ENCODE peak calls at places on chromosomes 13 and 19, in eight cellular contexts. One of them, this sample, is unnamed.

GRCh38 chr13:74556002-74556551 is 421.9 kb upstream of the KLF12 start:
- DNase-seq in lung: no peak
- DNase-seq in SHP77: no peak
- DNase-seq in breast epithelium: no peak
- DNase-seq in renal cortical epithelial cell: no peak
- DNase-seq in Calu3: no peak
- DNase-seq in thoracic aorta: no peak
- DNase-seq in pons: no peak
- DNase-seq in this sample: no peak

GRCh38 chr13:71149498-71150363 is 717.3 kb downstream of the DACH1 start:
- DNase-seq in lung: no peak
- DNase-seq in SHP77: peak; percentile 35
- DNase-seq in breast epithelium: no peak
- DNase-seq in renal cortical epithelial cell: no peak
- DNase-seq in Calu3: peak; percentile 4
- DNase-seq in thoracic aorta: no peak
- DNase-seq in pons: no peak
- DNase-seq in this sample: no peak

GRCh38 chr13:99991013-99991805 is 9.6 kb downstream of the ZIC2 start:
- DNase-seq in lung: no peak
- DNase-seq in SHP77: no peak
- DNase-seq in breast epithelium: no peak
- DNase-seq in renal cortical epithelial cell: no peak
- DNase-seq in Calu3: no peak
- DNase-seq in thoracic aorta: no peak
- DNase-seq in pons: no peak
- DNase-seq in this sample: peak; percentile 38

GRCh38 chr19:7888145-7888825 is at the start of gene LRRC8E:
- DNase-seq in lung: peak; percentile 61
- DNase-seq in SHP77: no peak
- DNase-seq in breast epithelium: no peak
- DNase-seq in renal cortical epithelial cell: peak; percentile 42
- DNase-seq in Calu3: peak; percentile 87
- DNase-seq in thoracic aorta: no peak
- DNase-seq in pons: no peak
- DNase-seq in this sample: no peak

GRCh38 chr19:41994521-41994971 is 516 bp upstream of the ATP1A3 start:
- DNase-seq in lung: no peak
- DNase-seq in SHP77: no peak
- DNase-seq in breast epithelium: no peak
- DNase-seq in renal cortical epithelial cell: no peak
- DNase-seq in Calu3: no peak
- DNase-seq in thoracic aorta: no peak
- DNase-seq in pons: no peak
- DNase-seq in this sample: no peak

GRCh38 chr19:17743874-17744273 is 7.4 kb upstream of the FCHO1 start:
- DNase-seq in lung: no peak
- DNase-seq in SHP77: no peak
- DNase-seq in breast epithelium: no peak
- DNase-seq in renal cortical epithelial cell: peak; percentile 79
- DNase-seq in Calu3: no peak
- DNase-seq in thoracic aorta: no peak
- DNase-seq in pons: no peak
- DNase-seq in this sample: no peak

GRCh38 chr13:47908200-47908902 is 92.7 kb downstream of the SUCLA2 start:
- DNase-seq in lung: no peak
- DNase-seq in SHP77: no peak
- DNase-seq in breast epithelium: no peak
- DNase-seq in renal cortical epithelial cell: peak; percentile 57
- DNase-seq in Calu3: no peak
- DNase-seq in thoracic aorta: no peak
- DNase-seq in pons: no peak
- DNase-seq in this sample: no peak

GRCh38 chr13:43475135-43475534 is 311.6 kb downstream of the ENOX1 start:
- DNase-seq in lung: no peak
- DNase-seq in SHP77: no peak
- DNase-seq in breast epithelium: no peak
- DNase-seq in renal cortical epithelial cell: no peak
- DNase-seq in Calu3: no peak
- DNase-seq in thoracic aorta: no peak
- DNase-seq in pons: no peak
- DNase-seq in this sample: no peak

GRCh38 chr19:50248413-50248812 is 45.0 kb downstream of the MYH14 start:
- DNase-seq in lung: no peak
- DNase-seq in SHP77: no peak
- DNase-seq in breast epithelium: no peak
- DNase-seq in renal cortical epithelial cell: no peak
- DNase-seq in Calu3: no peak
- DNase-seq in thoracic aorta: no peak
- DNase-seq in pons: no peak
- DNase-seq in this sample: no peak

GRCh38 chr13:20231839-20232555 is at the start of gene GJB6:
- DNase-seq in lung: no peak
- DNase-seq in SHP77: no peak
- DNase-seq in breast epithelium: no peak
- DNase-seq in renal cortical epithelial cell: no peak
- DNase-seq in Calu3: peak; percentile 39
- DNase-seq in thoracic aorta: no peak
- DNase-seq in pons: no peak
- DNase-seq in this sample: no peak

GRCh38 chr19:16200038-16200775 is 2.5 kb downstream of the AP1M1 start:
- DNase-seq in lung: peak; percentile 69
- DNase-seq in SHP77: no peak
- DNase-seq in breast epithelium: no peak
- DNase-seq in renal cortical epithelial cell: peak; percentile 78
- DNase-seq in Calu3: no peak
- DNase-seq in thoracic aorta: no peak
- DNase-seq in pons: no peak
- DNase-seq in this sample: peak; percentile 85

GRCh38 chr13:37382156-37382555 is 216.4 kb downstream of the POSTN start:
- DNase-seq in lung: no peak
- DNase-seq in SHP77: no peak
- DNase-seq in breast epithelium: no peak
- DNase-seq in renal cortical epithelial cell: no peak
- DNase-seq in Calu3: no peak
- DNase-seq in thoracic aorta: no peak
- DNase-seq in pons: no peak
- DNase-seq in this sample: no peak

GRCh38 chr19:42426643-42427042 is 545 bp downstream of the LIPE start:
- DNase-seq in lung: no peak
- DNase-seq in SHP77: no peak
- DNase-seq in breast epithelium: no peak
- DNase-seq in renal cortical epithelial cell: no peak
- DNase-seq in Calu3: no peak
- DNase-seq in thoracic aorta: no peak
- DNase-seq in pons: no peak
- DNase-seq in this sample: no peak

GRCh38 chr13:111792956-111793355 is 274.0 kb upstream of the SOX1 start:
- DNase-seq in lung: no peak
- DNase-seq in SHP77: no peak
- DNase-seq in breast epithelium: no peak
- DNase-seq in renal cortical epithelial cell: no peak
- DNase-seq in Calu3: no peak
- DNase-seq in thoracic aorta: no peak
- DNase-seq in pons: no peak
- DNase-seq in this sample: no peak